ENCODE peak calls at places on chromosomes 3 and 15, in ten cellular contexts. U is heart left ventricle, E is epithelial cell of esophagus, V is Right ventricle myocardium inferior, K is neuronal stem cell, B is NAMALWA, Y is T-helper 9 cell, H is AG09309, P is amniotic stem cell, O is NCI-H524. F is an unnamed sample.

GRCh38 chr15:68208641-68209240 is 3.6 kb upstream of the CALML4 start:
- DNase-seq in U (no peak), E (no peak), V (no peak), K (no peak), B (no peak), Y (no peak), H (no peak), P (no peak), O (no peak), F (no peak)

GRCh38 chr3:66037986-66038369 is 740 bp downstream of the MAGI1 start:
- DNase-seq in U (peak), E (no peak), V (no peak), K (no peak), B (no peak), Y (no peak), H (no peak), P (no peak), O (no peak), F (no peak)

GRCh38 chr3:107884719-107885460 is 205.9 kb downstream of the CD47 start:
- DNase-seq in U (no peak), E (no peak), V (no peak), K (no peak), B (peak), Y (no peak), H (peak), P (peak), O (no peak), F (peak)

GRCh38 chr3:128999104-128999503 is 2.0 kb upstream of the EFCC1 start:
- DNase-seq in U (no peak), E (no peak), V (no peak), K (no peak), B (no peak), Y (no peak), H (no peak), P (no peak), O (no peak), F (no peak)

GRCh38 chr15:35320158-35320780 is 225.7 kb downstream of the DPH6 start:
- DNase-seq in U (no peak), E (no peak), V (no peak), K (no peak), B (no peak), Y (no peak), H (no peak), P (no peak), O (no peak), F (no peak)

GRCh38 chr15:78995921-78996780 is 51.3 kb upstream of the CTSH start:
- DNase-seq in U (peak), E (no peak), V (no peak), K (no peak), B (no peak), Y (no peak), H (no peak), P (no peak), O (no peak), F (no peak)

GRCh38 chr15:76401285-76401684 is 64.7 kb downstream of the ISL2 start:
- DNase-seq in U (no peak), E (peak), V (no peak), K (no peak), B (no peak), Y (no peak), H (peak), P (no peak), O (peak), F (peak)

GRCh38 chr3:65894679-65895078 is 144.0 kb downstream of the MAGI1 start:
- DNase-seq in U (no peak), E (peak), V (no peak), K (no peak), B (no peak), Y (no peak), H (peak), P (no peak), O (no peak), F (peak)

GRCh38 chr15:20346082-20346805 is 195.4 kb downstream of the GOLGA6L6 start:
- DNase-seq in U (peak), E (no peak), V (peak), K (no peak), B (no peak), Y (no peak), H (no peak), P (no peak), O (no peak), F (no peak)

GRCh38 chr3:181838940-181839914 is 127.5 kb downstream of the SOX2 start:
- DNase-seq in U (no peak), E (peak), V (no peak), K (no peak), B (no peak), Y (no peak), H (no peak), P (no peak), O (no peak), F (no peak)

GRCh38 chr3:33117461-33117860 is 3.6 kb downstream of the CRTAP start:
- DNase-seq in U (no peak), E (no peak), V (no peak), K (no peak), B (no peak), Y (no peak), H (no peak), P (no peak), O (no peak), F (no peak)

GRCh38 chr3:12420393-12420792 is 63.9 kb upstream of the TSEN2 start:
- DNase-seq in U (no peak), E (no peak), V (no peak), K (no peak), B (no peak), Y (no peak), H (no peak), P (no peak), O (no peak), F (peak)

GRCh38 chr3:29171583-29171990 is 109.3 kb upstream of the RBMS3 start:
- DNase-seq in U (no peak), E (no peak), V (no peak), K (no peak), B (peak), Y (no peak), H (no peak), P (no peak), O (no peak), F (peak)

GRCh38 chr3:105676621-105677300 is 192.1 kb downstream of the CBLB start:
- DNase-seq in U (no peak), E (no peak), V (no peak), K (no peak), B (no peak), Y (no peak), H (no peak), P (no peak), O (no peak), F (no peak)

GRCh38 chr3:182570934-182571594 is 222.2 kb upstream of the ATP11B start:
- DNase-seq in U (no peak), E (no peak), V (no peak), K (no peak), B (no peak), Y (no peak), H (no peak), P (no peak), O (no peak), F (no peak)

GRCh38 chr3:71704915-71705314 is 20.3 kb downstream of the EIF4E3 start:
- DNase-seq in U (no peak), E (no peak), V (no peak), K (no peak), B (no peak), Y (no peak), H (no peak), P (no peak), O (no peak), F (no peak)

GRCh38 chr15:43920201-43920600 is 93.4 kb downstream of the WDR76 start:
- DNase-seq in U (no peak), E (no peak), V (no peak), K (no peak), B (no peak), Y (no peak), H (no peak), P (no peak), O (no peak), F (no peak)

GRCh38 chr15:92667291-92667904 is 11.8 kb upstream of the FAM174B start:
- DNase-seq in U (no peak), E (no peak), V (no peak), K (no peak), B (no peak), Y (no peak), H (no peak), P (no peak), O (peak), F (no peak)

GRCh38 chr3:126152931-126153694 is 27.3 kb downstream of the ALDH1L1 start:
- DNase-seq in U (peak), E (no peak), V (no peak), K (no peak), B (no peak), Y (no peak), H (no peak), P (no peak), O (no peak), F (no peak)

GRCh38 chr3:157865449-157865862 is 240.8 kb downstream of the SHOX2 start:
- DNase-seq in U (peak), E (peak), V (no peak), K (peak), B (peak), Y (no peak), H (no peak), P (no peak), O (peak), F (peak)

GRCh38 chr3:136464502-136464901 is 214.4 kb downstream of the PCCB start:
- DNase-seq in U (no peak), E (peak), V (no peak), K (no peak), B (no peak), Y (no peak), H (no peak), P (peak), O (no peak), F (peak)

F was measured in EL.